ENCODE peak calls at places on chromosome 20, in seven cellular contexts. One of them, this sample, is unnamed.

GRCh38 chr20:34834459-34834893 is 9.0 kb upstream of the NCOA6 start:
- DNase-seq in SK-N-SH: peak; percentile 62
- DNase-seq in K562: peak; percentile 40
- DNase-seq in HepG2: peak; percentile 47
- DNase-seq in H1: no peak
- DNase-seq in GM12878: no peak
- DNase-seq in HCT116: peak; percentile 21
- DNase-seq in this sample: peak; percentile 22

GRCh38 chr20:20895537-20895936 is 183.1 kb upstream of the RALGAPA2 start:
- DNase-seq in HCT116: no peak
- DNase-seq in GM12878: no peak
- DNase-seq in H1: no peak
- DNase-seq in HepG2: peak; percentile 57
- DNase-seq in SK-N-SH: no peak
- DNase-seq in K562: no peak
- DNase-seq in this sample: no peak

GRCh38 chr20:45316150-45317080 is 8.3 kb upstream of the MATN4 start:
- DNase-seq in HCT116: no peak
- DNase-seq in HepG2: no peak
- DNase-seq in SK-N-SH: no peak
- DNase-seq in H1: no peak
- DNase-seq in GM12878: no peak
- DNase-seq in K562: no peak
- DNase-seq in this sample: no peak

GRCh38 chr20:50399917-50400704 is 110.1 kb upstream of the PTPN1 start:
- DNase-seq in HCT116: no peak
- DNase-seq in GM12878: no peak
- DNase-seq in SK-N-SH: no peak
- DNase-seq in K562: no peak
- DNase-seq in HepG2: peak; percentile 99
- DNase-seq in H1: no peak
- DNase-seq in this sample: no peak

GRCh38 chr20:34309691-34310090 is 6.5 kb upstream of the AHCY start:
- DNase-seq in H1: no peak
- DNase-seq in GM12878: no peak
- DNase-seq in HCT116: no peak
- DNase-seq in HepG2: no peak
- DNase-seq in SK-N-SH: no peak
- DNase-seq in K562: no peak
- DNase-seq in this sample: no peak

GRCh38 chr20:48292806-48293205 is 507.5 kb upstream of the SULF2 start:
- DNase-seq in GM12878: no peak
- DNase-seq in H1: peak; percentile 70
- DNase-seq in SK-N-SH: no peak
- DNase-seq in HCT116: no peak
- DNase-seq in HepG2: no peak
- DNase-seq in K562: no peak
- DNase-seq in this sample: no peak

GRCh38 chr20:9978395-9979004 is 56.3 kb upstream of the ANKEF1 start:
- DNase-seq in SK-N-SH: peak; percentile 66
- DNase-seq in H1: no peak
- DNase-seq in GM12878: peak; percentile 41
- DNase-seq in K562: no peak
- DNase-seq in HCT116: peak; percentile 79
- DNase-seq in HepG2: peak; percentile 82
- DNase-seq in this sample: peak; percentile 84

GRCh38 chr20:57716893-57717292 is 7.1 kb upstream of the PMEPA1 start:
- DNase-seq in HCT116: no peak
- DNase-seq in SK-N-SH: no peak
- DNase-seq in H1: no peak
- DNase-seq in GM12878: no peak
- DNase-seq in HepG2: no peak
- DNase-seq in K562: no peak
- DNase-seq in this sample: no peak

GRCh38 chr20:35084998-35085397 is 7.6 kb downstream of the TRPC4AP start:
- DNase-seq in SK-N-SH: no peak
- DNase-seq in HCT116: no peak
- DNase-seq in H1: no peak
- DNase-seq in K562: no peak
- DNase-seq in HepG2: no peak
- DNase-seq in GM12878: no peak
- DNase-seq in this sample: no peak

GRCh38 chr20:50594591-50595432 is 84.6 kb downstream of the PTPN1 start:
- DNase-seq in K562: peak; percentile 31
- DNase-seq in HCT116: no peak
- DNase-seq in GM12878: no peak
- DNase-seq in SK-N-SH: no peak
- DNase-seq in HepG2: no peak
- DNase-seq in H1: no peak
- DNase-seq in this sample: no peak

GRCh38 chr20:46246527-46246926 is 61.8 kb downstream of the CDH22 start:
- DNase-seq in K562: no peak
- DNase-seq in GM12878: no peak
- DNase-seq in SK-N-SH: no peak
- DNase-seq in HepG2: no peak
- DNase-seq in HCT116: no peak
- DNase-seq in H1: no peak
- DNase-seq in this sample: no peak

GRCh38 chr20:5719861-5720401 is 30.3 kb upstream of the SHLD1 start:
- DNase-seq in GM12878: no peak
- DNase-seq in H1: no peak
- DNase-seq in SK-N-SH: no peak
- DNase-seq in HepG2: peak; percentile 54
- DNase-seq in HCT116: no peak
- DNase-seq in K562: peak; percentile 68
- DNase-seq in this sample: peak; percentile 43

GRCh38 chr20:41393705-41394066 is 27.1 kb upstream of the EMILIN3 start:
- DNase-seq in GM12878: no peak
- DNase-seq in HCT116: no peak
- DNase-seq in H1: no peak
- DNase-seq in SK-N-SH: no peak
- DNase-seq in HepG2: no peak
- DNase-seq in K562: no peak
- DNase-seq in this sample: no peak

GRCh38 chr20:33239979-33240736 is 4.4 kb downstream of the BPIFA1 start:
- DNase-seq in HepG2: no peak
- DNase-seq in H1: no peak
- DNase-seq in K562: no peak
- DNase-seq in SK-N-SH: no peak
- DNase-seq in HCT116: no peak
- DNase-seq in GM12878: no peak
- DNase-seq in this sample: no peak

GRCh38 chr20:33239418-33239817 is 3.6 kb downstream of the BPIFA1 start:
- DNase-seq in SK-N-SH: no peak
- DNase-seq in GM12878: no peak
- DNase-seq in H1: no peak
- DNase-seq in HCT116: no peak
- DNase-seq in HepG2: no peak
- DNase-seq in K562: no peak
- DNase-seq in this sample: no peak

GRCh38 chr20:33240923-33241322 is 5.1 kb downstream of the BPIFA1 start:
- DNase-seq in GM12878: no peak
- DNase-seq in HepG2: no peak
- DNase-seq in K562: no peak
- DNase-seq in SK-N-SH: no peak
- DNase-seq in H1: no peak
- DNase-seq in HCT116: no peak
- DNase-seq in this sample: no peak

GRCh38 chr20:33246077-33246476 is 10.3 kb downstream of the BPIFA1 start:
- DNase-seq in HepG2: no peak
- DNase-seq in GM12878: no peak
- DNase-seq in HCT116: no peak
- DNase-seq in H1: no peak
- DNase-seq in K562: no peak
- DNase-seq in SK-N-SH: no peak
- DNase-seq in this sample: no peak

GRCh38 chr20:33242319-33243100 is 6.7 kb downstream of the BPIFA1 start:
- DNase-seq in HepG2: no peak
- DNase-seq in HCT116: no peak
- DNase-seq in SK-N-SH: no peak
- DNase-seq in H1: no peak
- DNase-seq in K562: no peak
- DNase-seq in GM12878: no peak
- DNase-seq in this sample: no peak
- TF ChIP-seq SIN3A in HepG2: no peak
- TF ChIP-seq SIN3A in HCT116: no peak
- TF ChIP-seq SIN3A in SK-N-SH: no peak
- TF ChIP-seq SIN3A in H1: no peak
- TF ChIP-seq SIN3A in K562: no peak
- TF ChIP-seq SIN3A in GM12878: no peak
- TF ChIP-seq SIN3A in this sample: no peak

DNA sequence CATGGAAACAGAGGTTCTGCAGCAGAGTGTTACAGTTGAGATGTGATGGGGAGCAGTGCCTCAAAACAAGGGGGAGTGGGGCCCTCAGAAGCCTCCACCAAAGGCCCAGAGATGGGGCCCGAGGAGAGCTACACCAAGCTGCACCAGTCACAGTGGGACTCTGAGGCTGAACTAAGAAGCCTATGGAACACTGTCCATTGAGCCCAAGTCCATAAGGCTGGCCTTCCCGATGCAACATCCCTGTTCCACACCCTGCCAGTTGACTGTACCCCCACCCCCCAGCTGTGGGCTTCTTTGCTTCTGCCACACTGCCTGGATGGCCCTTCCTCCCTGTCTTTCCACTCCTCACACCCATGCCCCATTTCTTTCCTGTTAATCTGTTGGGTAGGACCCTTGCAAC is 2.9 kb downstream of the PCED1A start:
- DNase-seq in HepG2: no peak
- DNase-seq in GM12878: no peak
- DNase-seq in H1: no peak
- DNase-seq in K562: no peak
- DNase-seq in SK-N-SH: no peak
- DNase-seq in HCT116: no peak
- DNase-seq in this sample: no peak
- H3K27me3 ChIP-seq in HepG2: no peaks in the 10 kb centered on the region
- H3K27me3 ChIP-seq in GM12878: no peaks in the 10 kb centered on the region
- H3K27me3 ChIP-seq in H1: peaks cover 20% of the 10 kb centered on the region
- H3K27me3 ChIP-seq in K562: no peaks in the 10 kb centered on the region
- H3K27me3 ChIP-seq in SK-N-SH: no peaks in the 10 kb centered on the region
- H3K27me3 ChIP-seq in HCT116: no peaks in the 10 kb centered on the region
- H3K27me3 ChIP-seq in this sample: no peaks in the 10 kb centered on the region

DNA sequence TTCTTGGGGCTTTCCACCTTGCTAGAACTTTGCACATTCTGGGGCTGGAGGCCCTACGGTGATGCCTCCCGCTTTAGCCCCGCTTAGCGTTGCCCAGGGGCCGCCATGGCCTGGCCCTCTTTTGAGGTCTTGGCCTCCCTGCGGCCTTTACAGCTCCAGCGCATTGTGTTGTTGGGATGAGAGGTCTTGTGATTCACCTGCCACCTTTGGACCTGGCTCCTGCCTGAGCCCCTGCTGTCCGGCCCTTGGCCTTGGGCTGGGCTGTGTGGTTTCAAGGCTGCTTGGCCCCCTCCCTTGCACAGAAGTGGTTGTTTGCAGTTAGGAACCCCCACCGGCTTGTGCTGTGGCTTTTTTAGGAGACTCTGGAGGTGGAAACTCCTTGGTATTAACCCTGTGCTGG is 61.0 kb upstream of the CDH4 start:
- DNase-seq in HepG2: no peak
- DNase-seq in K562: no peak
- DNase-seq in SK-N-SH: no peak
- DNase-seq in HCT116: no peak
- DNase-seq in GM12878: no peak
- DNase-seq in H1: no peak
- DNase-seq in this sample: no peak
- TF ChIP-seq SIN3A in HepG2: no peak
- TF ChIP-seq SIN3A in K562: no peak
- TF ChIP-seq SIN3A in SK-N-SH: no peak
- TF ChIP-seq SIN3A in HCT116: no peak
- TF ChIP-seq SIN3A in GM12878: no peak
- TF ChIP-seq SIN3A in H1: no peak
- TF ChIP-seq SIN3A in this sample: no peak

GRCh38 chr20:38725458-38725958 is 1.2 kb downstream of the SLC32A1 start:
- DNase-seq in K562: no peak
- DNase-seq in SK-N-SH: no peak
- DNase-seq in HepG2: no peak
- DNase-seq in GM12878: no peak
- DNase-seq in H1: no peak
- DNase-seq in HCT116: no peak
- DNase-seq in this sample: no peak

GRCh38 chr20:38722708-38723068 is 1.6 kb upstream of the SLC32A1 start:
- DNase-seq in H1: no peak
- DNase-seq in SK-N-SH: peak; percentile 35
- DNase-seq in GM12878: no peak
- DNase-seq in HCT116: no peak
- DNase-seq in HepG2: no peak
- DNase-seq in K562: peak; percentile 17
- DNase-seq in this sample: no peak

GRCh38 chr20:38723982-38724602 is at the start of gene SLC32A1:
- DNase-seq in GM12878: no peak
- DNase-seq in HCT116: no peak
- DNase-seq in HepG2: no peak
- DNase-seq in K562: peak; percentile 23
- DNase-seq in SK-N-SH: peak; percentile 81
- DNase-seq in H1: no peak
- DNase-seq in this sample: no peak

GRCh38 chr20:38724603-38725457 is 544 bp downstream of the SLC32A1 start:
- DNase-seq in HepG2: no peak
- DNase-seq in GM12878: no peak
- DNase-seq in HCT116: no peak
- DNase-seq in SK-N-SH: peak; percentile 64
- DNase-seq in K562: peak; percentile 29
- DNase-seq in H1: no peak
- DNase-seq in this sample: no peak

GRCh38 chr20:38723069-38723981 is 961 bp upstream of the SLC32A1 start:
- DNase-seq in H1: no peak
- DNase-seq in K562: no peak
- DNase-seq in HCT116: no peak
- DNase-seq in GM12878: no peak
- DNase-seq in HepG2: no peak
- DNase-seq in SK-N-SH: peak; percentile 55
- DNase-seq in this sample: no peak
- H3K27me3 ChIP-seq in H1: peaks cover 94% of the 10 kb centered on the region
- H3K27me3 ChIP-seq in K562: peaks cover 95% of the 10 kb centered on the region
- H3K27me3 ChIP-seq in HCT116: peaks cover 40% of the 10 kb centered on the region
- H3K27me3 ChIP-seq in GM12878: peaks cover 40% of the 10 kb centered on the region
- H3K27me3 ChIP-seq in HepG2: peaks cover 94% of the 10 kb centered on the region
- H3K27me3 ChIP-seq in SK-N-SH: peaks cover 98% of the 10 kb centered on the region
- H3K27me3 ChIP-seq in this sample: peaks cover 22% of the 10 kb centered on the region